ENCODE peak calls at places on chromosome 16, in seven cellular contexts. B is mesendoderm, W is H9, K is IMR-90, P is neuronal stem cell, G is H1, L is trophoblast cell. M is an unnamed sample. For H3K4me1, the result is how much of the 10 kb centered on the place peaks cover.

GRCh38 chr16:84115919-84116719 is 623 bp downstream of the MBTPS1 start:
- DNase-seq in B (peak), W (no peak), K (peak), P (no peak), G (no peak), L (peak), M (peak)

GRCh38 chr16:11329080-11329491 is 16.2 kb upstream of the RMI2 start:
- DNase-seq in B (peak), W (peak), K (peak), P (no peak), G (no peak), L (no peak), M (peak)

GRCh38 chr16:85621698-85622433 is 8.7 kb downstream of the GSE1 start:
- DNase-seq in B (no peak), W (no peak), K (no peak), P (no peak), G (no peak), L (peak), M (no peak)

GRCh38 chr16:19130852-19131808 is 17.4 kb downstream of the ITPRIPL2 start:
- DNase-seq in B (peak), W (no peak), K (peak), P (no peak), G (no peak), L (no peak), M (peak)

GRCh38 chr16:27728691-27729090 is 178.7 kb downstream of the KATNIP start:
- DNase-seq in B (no peak), W (no peak), K (no peak), P (no peak), G (no peak), L (no peak), M (no peak)

GRCh38 chr16:13638218-13638617 is 281.7 kb upstream of the ERCC4 start:
- DNase-seq in B (no peak), W (no peak), K (no peak), P (no peak), G (no peak), L (no peak), M (no peak)

GRCh38 chr16:84379731-84380369 is 11.5 kb downstream of the ATP2C2 start:
- DNase-seq in B (peak), W (no peak), K (no peak), P (no peak), G (no peak), L (no peak), M (no peak)

GRCh38 chr16:4535627-4536108 is 2.9 kb downstream of the CDIP1 start:
- DNase-seq in B (no peak), W (no peak), K (no peak), P (no peak), G (no peak), L (no peak), M (no peak)

GRCh38 chr16:52492789-52493357 is 54.1 kb downstream of the TOX3 start:
- DNase-seq in B (no peak), W (no peak), K (no peak), P (no peak), G (no peak), L (no peak), M (no peak)

GRCh38 chr16:22161999-22162657 is at the start of gene SDR42E2:
- DNase-seq in B (peak), W (peak), K (no peak), P (no peak), G (peak), L (peak), M (no peak)

GRCh38 chr16:62041401-62041800 is 5.2 kb upstream of the CDH8 start:
- DNase-seq in B (peak), W (peak), K (no peak), P (no peak), G (no peak), L (no peak), M (peak)

GRCh38 chr16:2365397-2365796 is 24.9 kb upstream of the ABCA3 start:
- DNase-seq in B (no peak), W (no peak), K (no peak), P (no peak), G (no peak), L (no peak), M (no peak)

GRCh38 chr16:2365895-2366294 is 25.4 kb upstream of the ABCA3 start:
- DNase-seq in B (no peak), W (no peak), K (peak), P (no peak), G (no peak), L (peak), M (peak)

GRCh38 chr16:2370725-2371124 is 30.2 kb upstream of the ABCA3 start:
- DNase-seq in B (peak), W (no peak), K (no peak), P (no peak), G (no peak), L (peak), M (no peak)

GRCh38 chr16:2364638-2365210 is 24.2 kb upstream of the ABCA3 start:
- DNase-seq in B (peak), W (no peak), K (no peak), P (no peak), G (no peak), L (no peak), M (no peak)

DNA sequence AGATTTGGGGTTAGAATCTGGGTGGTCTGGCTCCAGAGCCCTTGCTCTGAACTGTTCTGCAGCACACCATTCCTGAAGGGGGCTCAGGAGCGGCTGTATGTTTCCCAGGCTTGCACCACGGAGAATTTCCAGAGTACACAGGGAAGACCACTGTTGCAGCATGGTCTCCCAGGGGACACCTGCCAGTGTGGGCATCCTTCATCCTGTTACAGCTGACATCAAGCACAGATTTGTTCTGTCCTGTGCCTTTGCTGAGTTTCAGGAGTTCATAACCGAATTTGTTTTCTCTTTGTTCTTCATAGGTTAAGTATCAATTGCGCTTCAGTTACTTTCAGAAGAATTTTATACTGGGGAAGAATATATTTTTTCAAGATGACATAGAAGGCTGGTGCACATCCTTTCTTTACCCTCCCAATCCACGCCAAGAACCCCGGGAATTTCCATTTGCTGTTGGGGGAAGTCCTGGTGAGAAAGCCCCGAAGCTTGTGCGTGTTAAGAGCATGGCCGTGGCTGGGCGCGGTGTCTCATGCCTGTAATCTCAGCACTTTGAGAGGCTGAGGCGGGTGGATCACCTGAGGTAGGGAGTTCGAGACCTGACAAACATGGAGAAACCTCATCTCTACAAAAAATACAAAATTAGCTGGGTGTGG is 26.3 kb upstream of the ABCA3 start:
- DNase-seq in B (no peak), W (no peak), K (no peak), P (no peak), G (no peak), L (no peak), M (no peak)
- H3K18ac ChIP-seq in B (no peak), W (no peak), K (no peak), P (no peak), G (no peak), L (no peak), M (no peak)

DNA sequence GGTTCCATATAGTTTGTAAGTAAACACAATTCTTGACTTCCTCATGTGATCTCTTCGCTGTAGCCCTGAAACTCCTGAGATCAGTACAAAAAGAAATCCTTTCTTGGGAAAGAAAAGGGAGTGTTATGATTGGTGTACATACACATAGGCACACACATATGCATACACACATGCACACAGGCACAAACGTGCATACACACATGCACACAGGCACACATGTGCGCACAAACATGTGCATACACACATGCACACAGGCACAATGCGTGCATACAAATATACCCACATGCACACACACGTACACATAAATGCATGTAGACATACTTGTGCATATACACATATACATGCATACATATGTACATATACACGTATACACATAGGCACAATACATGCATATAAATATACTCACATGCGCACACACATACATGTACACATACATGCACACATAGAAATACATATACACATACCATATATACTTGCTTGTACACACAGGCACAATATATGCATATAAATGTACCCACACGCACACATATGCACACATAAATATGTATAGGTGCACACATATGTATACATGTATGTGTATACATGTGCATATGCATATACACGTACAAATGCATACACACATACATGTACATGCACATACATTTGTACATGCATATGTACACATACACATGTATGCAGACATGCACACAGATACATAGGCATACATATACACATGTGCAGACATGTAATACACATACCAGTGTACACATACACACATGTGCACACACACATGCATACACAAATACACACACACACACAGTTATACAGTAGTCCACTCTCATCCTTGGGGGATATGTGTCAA is 26.4 kb downstream of the CMIP start:
- DNase-seq in B (no peak), W (no peak), K (no peak), P (no peak), G (no peak), L (no peak), M (no peak)
- H3K4me1 ChIP-seq in B (under half), W (under half), K (under half), P (under half), G (under half), L (under half), M (under half)

GRCh38 chr16:750454-750853 is 9.7 kb upstream of the CIAO3 start:
- DNase-seq in B (no peak), W (no peak), K (no peak), P (no peak), G (no peak), L (no peak), M (no peak)
- H2BK120ac ChIP-seq in B (no peak), W (no peak), K (no peak), P (no peak), G (no peak), L (no peak), M (no peak)

GRCh38 chr16:74472010-74472409 is 50.7 kb upstream of the CLEC18B start:
- DNase-seq in B (no peak), W (no peak), K (no peak), P (no peak), G (no peak), L (no peak), M (no peak)
- H3K18ac ChIP-seq in B (no peak), W (no peak), K (no peak), P (no peak), G (no peak), L (no peak), M (no peak)

GRCh38 chr16:57630931-57631845 is 2.8 kb downstream of the ADGRG1 start:
- DNase-seq in B (no peak), W (no peak), K (no peak), P (no peak), G (no peak), L (no peak), M (no peak)
- H3K4me1 ChIP-seq in B (under half), W (under half), K (under half), P (under half), G (under half), L (under half), M (half or more)

GRCh38 chr16:70687172-70687531 is 1.3 kb upstream of the MTSS2 start:
- DNase-seq in B (no peak), W (no peak), K (no peak), P (no peak), G (no peak), L (no peak), M (no peak)
- H2BK120ac ChIP-seq in B (no peak), W (no peak), K (peak), P (no peak), G (no peak), L (no peak), M (peak)

GRCh38 chr16:87422106-87422505 is 30.0 kb downstream of the MAP1LC3B start:
- DNase-seq in B (no peak), W (no peak), K (no peak), P (no peak), G (no peak), L (no peak), M (no peak)
- H3K18ac ChIP-seq in B (no peak), W (no peak), K (no peak), P (no peak), G (no peak), L (no peak), M (no peak)

DNA sequence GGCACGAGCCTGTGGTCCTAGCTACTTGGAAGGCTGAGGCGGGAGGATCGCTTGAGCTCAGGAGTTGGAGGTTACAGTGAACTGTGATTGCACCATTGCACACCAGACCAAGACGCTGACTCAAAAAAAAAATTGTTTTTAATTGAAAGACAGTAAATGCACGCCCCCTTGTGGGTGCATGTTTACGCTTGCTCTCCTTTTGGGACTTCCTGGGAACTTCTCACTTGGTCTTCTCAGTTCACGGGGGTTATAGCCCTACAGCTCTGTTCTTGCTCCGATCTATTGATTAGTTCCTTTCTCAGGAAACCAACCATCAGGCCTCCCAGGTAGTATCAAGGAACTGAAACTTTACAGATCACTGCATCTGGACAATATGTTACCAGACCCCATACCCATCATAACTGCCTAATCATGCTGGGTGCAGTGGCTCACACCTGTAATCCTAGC is 14.2 kb upstream of the RIPOR1 start:
- DNase-seq in B (peak), W (peak), K (peak), P (peak), G (peak), L (peak), M (peak)
- H3K4me1 ChIP-seq in B (under half), W (under half), K (under half), P (under half), G (under half), L (under half), M (under half)

GRCh38 chr16:6969594-6969993 is 363.1 kb upstream of the RBFOX1 start:
- DNase-seq in B (peak), W (peak), K (no peak), P (no peak), G (peak), L (no peak), M (no peak)
- H2BK120ac ChIP-seq in B (no peak), W (no peak), K (no peak), P (no peak), G (no peak), L (no peak), M (no peak)